ENCODE peak calls at places on chromosomes 1 and 21, in five cellular contexts. Q, T, O, S and A are unnamed samples.

GRCh38 chr1:27103498-27103897 is 51.4 kb downstream of the SLC9A1 start:
- DNase-seq in T (no peak), O (no peak), Q (no peak), S (no peak), A (no peak)

GRCh38 chr1:234408757-234409156 is 35.5 kb downstream of the COA6 start:
- DNase-seq in S (no peak), Q (peak), O (no peak), T (no peak), A (no peak)

GRCh38 chr1:112341986-112342385 is 54.0 kb upstream of the CTTNBP2NL start:
- DNase-seq in T (no peak), O (no peak), Q (no peak), S (no peak), A (no peak)

GRCh38 chr21:34886554-34887385 is 162.3 kb downstream of the RUNX1 start:
- DNase-seq in S (peak), Q (peak), O (no peak), T (no peak), A (no peak)

GRCh38 chr1:217622042-217622441 is 8.8 kb downstream of the GPATCH2 start:
- DNase-seq in Q (no peak), O (no peak), T (no peak), S (no peak), A (no peak)

GRCh38 chr1:25608488-25609178 is 8.0 kb upstream of the MAN1C1 start:
- DNase-seq in O (peak), T (peak), Q (peak), S (peak), A (peak)

GRCh38 chr1:17819129-17819802 is 64.1 kb downstream of the ACTL8 start:
- DNase-seq in Q (no peak), T (no peak), O (no peak), S (no peak), A (no peak)

GRCh38 chr1:166740668-166741276 is 98.5 kb upstream of the POGK start:
- DNase-seq in Q (no peak), T (no peak), O (no peak), S (no peak), A (no peak)

GRCh38 chr21:27569091-27569490 is 602.2 kb upstream of the ADAMTS5 start:
- DNase-seq in O (no peak), Q (no peak), S (no peak), T (no peak), A (no peak)

GRCh38 chr21:35861656-35862055 is 198.7 kb downstream of the SETD4 start:
- DNase-seq in Q (no peak), T (no peak), S (no peak), O (no peak), A (no peak)

GRCh38 chr1:228176024-228176395 is 10.4 kb downstream of the IBA57 start:
- DNase-seq in S (no peak), Q (no peak), T (no peak), O (no peak), A (no peak)

GRCh38 chr1:237341391-237341790 is 299.4 kb downstream of the RYR2 start:
- DNase-seq in T (no peak), Q (no peak), O (no peak), S (no peak), A (no peak)

GRCh38 chr1:210252621-210253041 is 20.0 kb downstream of the SERTAD4 start:
- DNase-seq in Q (no peak), O (no peak), T (no peak), S (no peak), A (no peak)

DNA sequence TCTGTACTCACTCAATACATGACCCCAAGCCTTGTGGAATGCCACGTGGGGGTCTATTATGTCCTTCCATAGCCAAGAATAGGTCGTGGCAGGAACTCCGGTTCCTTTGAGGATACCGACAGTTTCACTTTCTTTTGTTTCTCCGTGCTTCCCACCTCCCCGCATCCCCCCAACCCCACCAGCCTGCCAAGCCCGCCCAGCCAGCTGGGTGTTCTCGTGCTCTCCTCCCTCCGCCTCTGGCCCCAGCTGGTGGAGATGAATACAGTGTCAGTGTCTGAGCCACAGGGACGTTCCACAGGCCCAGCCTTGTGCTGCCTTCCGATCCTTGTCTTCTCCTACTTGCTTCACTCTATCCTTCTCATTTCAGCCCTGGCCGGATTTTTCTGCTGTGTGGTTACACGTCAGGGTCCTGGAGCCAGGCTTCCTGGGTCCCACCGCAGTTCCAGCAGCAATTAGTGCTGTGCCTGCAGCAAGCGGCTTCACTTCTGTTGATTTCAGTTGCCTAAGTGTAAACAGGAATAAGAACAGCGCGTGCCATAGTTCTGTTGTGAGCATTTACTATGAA is 4.1 kb upstream of the AGTRAP start:
- DNase-seq in S (peak), Q (no peak), T (peak), O (no peak), A (peak)
- H3K4me3 ChIP-seq in S (no peak), Q (peak), T (peak), O (peak), A (peak)

GRCh38 chr1:184647471-184647870 is 107.2 kb downstream of the EDEM3 start:
- DNase-seq in O (no peak), S (no peak), T (no peak), Q (no peak), A (no peak)

GRCh38 chr1:184648160-184648855 is 106.3 kb downstream of the EDEM3 start:
- DNase-seq in Q (no peak), T (no peak), S (no peak), O (no peak), A (no peak)

GRCh38 chr1:184650177-184650866 is 104.3 kb downstream of the EDEM3 start:
- DNase-seq in T (no peak), O (no peak), Q (no peak), S (no peak), A (no peak)

GRCh38 chr1:184649500-184649899 is 105.2 kb downstream of the EDEM3 start:
- DNase-seq in Q (no peak), T (no peak), O (no peak), S (no peak), A (no peak)

DNA sequence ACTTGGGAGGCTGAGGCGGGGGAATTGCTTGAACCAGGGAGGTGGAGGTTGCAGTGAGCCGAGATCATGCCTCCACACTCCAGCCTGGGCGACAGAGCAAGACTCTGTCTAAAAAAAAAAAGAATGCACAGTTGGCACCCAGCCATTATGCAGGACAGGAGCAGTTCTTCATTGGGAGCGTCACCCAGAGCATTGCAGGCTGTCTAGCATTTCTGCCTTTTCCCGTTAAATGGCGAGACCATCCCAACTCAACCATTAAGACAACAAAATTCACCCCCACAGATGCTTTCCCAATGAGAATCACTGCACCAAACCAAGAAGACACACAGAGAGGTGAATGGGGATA is 105.8 kb downstream of the EDEM3 start:
- DNase-seq in O (no peak), S (no peak), Q (no peak), T (no peak), A (no peak)
- H3K4me3 ChIP-seq in O (no peak), S (no peak), Q (no peak), T (no peak), A (no peak)

DNA sequence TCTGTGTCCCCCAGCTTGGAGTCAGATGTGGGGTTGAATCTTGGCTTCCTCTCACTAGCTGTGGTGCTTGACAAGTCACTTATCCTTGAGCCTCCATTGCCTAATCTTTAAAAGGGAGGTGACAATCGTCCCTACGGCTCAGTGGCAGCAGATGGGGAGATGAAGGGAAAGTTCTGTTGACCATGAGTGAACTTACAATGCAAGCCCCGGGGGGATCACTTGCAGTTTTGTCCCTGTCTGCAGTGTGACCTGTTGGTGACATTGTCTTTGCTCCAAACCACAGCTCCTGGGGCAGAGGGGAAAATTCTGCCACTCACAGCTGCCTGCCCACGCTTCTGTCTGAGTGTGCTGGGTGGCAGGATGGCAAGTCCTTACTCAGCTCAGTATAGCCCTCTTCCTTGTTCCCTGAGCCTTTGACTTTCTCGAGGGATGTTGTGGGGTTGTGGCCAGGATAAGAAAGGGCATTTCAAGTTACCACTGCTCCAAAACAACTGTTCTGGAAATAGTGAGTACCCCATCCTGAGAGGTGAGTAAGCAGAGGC is 1.7 kb downstream of the PCSK9 start:
- DNase-seq in S (no peak), O (no peak), Q (no peak), T (no peak), A (no peak)
- H3K4me3 ChIP-seq in S (peak), O (no peak), Q (no peak), T (no peak), A (no peak)

GRCh38 chr1:52056110-52056936 is at the start of gene BTF3L4:
- DNase-seq in Q (peak), T (peak), O (peak), S (peak), A (peak)

GRCh38 chr1:52057245-52057644 is 1.1 kb downstream of the BTF3L4 start:
- DNase-seq in T (no peak), Q (no peak), S (no peak), O (no peak), A (no peak)

GRCh38 chr1:52056937-52057231 is 789 bp downstream of the BTF3L4 start:
- DNase-seq in Q (no peak), O (no peak), S (no peak), T (no peak), A (no peak)

GRCh38 chr1:52059326-52059725 is 3.2 kb downstream of the BTF3L4 start:
- DNase-seq in O (no peak), T (no peak), S (no peak), Q (no peak), A (no peak)

DNA sequence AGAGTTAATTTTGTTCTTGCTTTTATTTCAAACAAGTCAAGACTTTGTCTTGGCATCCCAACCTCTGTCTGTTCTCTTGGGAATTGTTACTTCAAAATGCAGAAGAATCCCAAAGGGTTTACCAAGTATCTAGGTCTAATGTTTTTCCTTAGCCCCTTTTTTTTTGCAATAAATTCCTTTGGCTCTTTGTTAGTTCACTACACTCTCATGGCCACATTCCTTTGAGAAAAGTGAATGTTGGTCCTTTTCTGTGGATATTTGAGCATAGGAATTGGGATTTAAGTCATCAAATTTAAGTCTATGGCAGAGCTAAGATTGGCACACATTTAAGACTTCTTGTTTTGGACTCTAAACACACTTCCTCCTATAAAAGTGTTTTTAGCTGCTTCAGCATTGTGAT is 1.8 kb downstream of the BTF3L4 start:
- DNase-seq in O (no peak), Q (no peak), T (no peak), S (no peak), A (no peak)
- H3K4me3 ChIP-seq in O (peak), Q (no peak), T (no peak), S (no peak), A (no peak)

GRCh38 chr1:153415850-153416570 is at the start of gene S100A7A:
- DNase-seq in T (no peak), Q (no peak), O (no peak), S (no peak), A (no peak)
- H3K4me3 ChIP-seq in T (no peak), Q (no peak), O (no peak), S (no peak), A (no peak)

GRCh38 chr1:37983546-37983945 is 6.3 kb downstream of the SF3A3 start:
- DNase-seq in O (no peak), T (no peak), Q (no peak), S (no peak), A (no peak)

GRCh38 chr1:37989381-37989930 is 366 bp downstream of the SF3A3 start:
- DNase-seq in T (no peak), Q (no peak), S (peak), O (no peak), A (peak)

GRCh38 chr1:37987679-37988078 is 2.1 kb downstream of the SF3A3 start:
- DNase-seq in O (no peak), Q (no peak), T (no peak), S (no peak), A (no peak)
- H3K4me3 ChIP-seq in O (no peak), Q (no peak), T (no peak), S (no peak), A (no peak)